ENCODE peak calls at places on chromosome 5, in eight cellular contexts. Q, H, J, L, W, I, P and S are unnamed samples.

GRCh38 chr5:102561894-102562760 is 63.3 kb upstream of the SLCO6A1 start:
- DNase-seq in Q (no peak), H (peak; percentile 34), J (peak; percentile 41), L (peak; percentile 1), W (no peak), I (peak; percentile 48), P (no peak), S (peak; percentile 53)

GRCh38 chr5:142508027-142508426 is 177.9 kb downstream of the FGF1 start:
- DNase-seq in Q (peak; percentile 55), H (no peak), J (no peak), L (no peak), W (no peak), I (no peak), P (no peak), S (no peak)

GRCh38 chr5:17316973-17317459 is 99.6 kb downstream of the BASP1 start:
- DNase-seq in Q (no peak), H (no peak), J (peak; percentile 87), L (peak; percentile 23), W (no peak), I (no peak), P (no peak), S (no peak)

GRCh38 chr5:93891491-93892480 is 150.4 kb upstream of the POU5F2 start:
- DNase-seq in Q (no peak), H (no peak), J (no peak), L (no peak), W (no peak), I (no peak), P (no peak), S (no peak)

GRCh38 chr5:128462330-128462729 is 75.7 kb downstream of the FBN2 start:
- DNase-seq in Q (no peak), H (no peak), J (no peak), L (no peak), W (no peak), I (no peak), P (no peak), S (no peak)

GRCh38 chr5:143908959-143909358 is 97.0 kb downstream of the HMHB1 start:
- DNase-seq in Q (no peak), H (no peak), J (no peak), L (no peak), W (no peak), I (no peak), P (no peak), S (no peak)

GRCh38 chr5:16600397-16600796 is 16.4 kb downstream of the RETREG1 start:
- DNase-seq in Q (no peak), H (peak; percentile 39), J (no peak), L (no peak), W (peak; percentile 86), I (no peak), P (peak; percentile 81), S (no peak)

GRCh38 chr5:77311217-77311571 is 100.7 kb downstream of the PDE8B start:
- DNase-seq in Q (no peak), H (no peak), J (no peak), L (peak; percentile 44), W (no peak), I (no peak), P (no peak), S (no peak)

GRCh38 chr5:107764976-107765684 is 94.4 kb upstream of the EFNA5 start:
- DNase-seq in Q (no peak), H (no peak), J (no peak), L (no peak), W (no peak), I (no peak), P (no peak), S (no peak)

GRCh38 chr5:153546566-153546965 is 56.1 kb downstream of the GRIA1 start:
- DNase-seq in Q (no peak), H (no peak), J (no peak), L (no peak), W (no peak), I (no peak), P (no peak), S (no peak)

GRCh38 chr5:65209341-65209740 is 272.4 kb downstream of the ADAMTS6 start:
- DNase-seq in Q (no peak), H (no peak), J (no peak), L (peak; percentile 96), W (no peak), I (no peak), P (no peak), S (no peak)

GRCh38 chr5:112921031-112921832 is 795 bp downstream of the REEP5 start:
- DNase-seq in Q (peak; percentile 73), H (peak; percentile 71), J (peak; percentile 89), L (peak; percentile 56), W (peak; percentile 86), I (peak; percentile 43), P (peak; percentile 94), S (peak; percentile 83)
- TF ChIP-seq POLR2A in Q (no peak), H (peak; percentile 28), J (no peak), L (peak; percentile 19), W (no peak), I (no peak), P (no peak), S (no peak)

DNA sequence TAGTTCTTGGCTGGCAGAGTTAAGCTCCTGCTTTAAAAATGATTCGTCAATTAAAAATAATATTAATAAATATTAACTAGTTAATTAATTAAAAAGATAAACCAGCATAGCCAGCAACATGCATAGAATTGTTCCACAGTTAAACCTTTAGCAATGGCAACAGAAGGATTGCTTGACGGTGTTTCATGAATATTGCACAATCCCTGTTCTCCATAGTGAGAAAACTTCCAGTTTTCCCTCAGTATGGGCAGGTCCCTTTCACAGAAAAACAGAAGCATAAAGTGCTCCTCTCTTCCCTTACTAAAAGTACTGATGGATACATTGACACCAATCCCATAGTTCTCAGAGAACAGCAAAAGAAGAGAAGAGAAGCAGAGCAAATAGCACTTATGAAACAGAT is 71.4 kb upstream of the CAST start:
- DNase-seq in Q (no peak), H (no peak), J (no peak), L (no peak), W (no peak), I (no peak), P (no peak), S (no peak)
- TF ChIP-seq POLR2A in Q (no peak), H (no peak), J (no peak), L (no peak), W (no peak), I (no peak), P (no peak), S (no peak)

GRCh38 chr5:132075719-132076077 is 2.1 kb downstream of the CSF2 start:
- DNase-seq in Q (no peak), H (no peak), J (no peak), L (no peak), W (no peak), I (no peak), P (no peak), S (no peak)

GRCh38 chr5:132072508-132072907 is 1.1 kb upstream of the CSF2 start:
- DNase-seq in Q (no peak), H (no peak), J (no peak), L (no peak), W (no peak), I (no peak), P (no peak), S (no peak)

GRCh38 chr5:132073231-132074013 is at the start of gene CSF2:
- DNase-seq in Q (no peak), H (no peak), J (peak; percentile 49), L (peak; percentile 40), W (no peak), I (no peak), P (peak; percentile 71), S (no peak)

GRCh38 chr5:132074772-132075718 is 1.5 kb downstream of the CSF2 start:
- DNase-seq in Q (no peak), H (no peak), J (no peak), L (no peak), W (no peak), I (peak; percentile 29), P (no peak), S (no peak)

GRCh38 chr5:132074091-132074771 is 642 bp downstream of the CSF2 start:
- DNase-seq in Q (no peak), H (no peak), J (no peak), L (no peak), W (no peak), I (no peak), P (peak; percentile 47), S (no peak)
- TF ChIP-seq POLR2A in Q (no peak), H (no peak), J (no peak), L (no peak), W (no peak), I (no peak), P (no peak), S (no peak)

GRCh38 chr5:89315194-89315593 is 432.2 kb upstream of the MEF2C start:
- DNase-seq in Q (no peak), H (no peak), J (no peak), L (peak; percentile 8), W (peak; percentile 65), I (no peak), P (no peak), S (no peak)

GRCh38 chr5:89308606-89309040 is 425.6 kb upstream of the MEF2C start:
- DNase-seq in Q (no peak), H (no peak), J (no peak), L (no peak), W (no peak), I (no peak), P (no peak), S (no peak)

GRCh38 chr5:89313044-89313443 is 430.1 kb upstream of the MEF2C start:
- DNase-seq in Q (no peak), H (no peak), J (no peak), L (peak; percentile 74), W (no peak), I (peak; percentile 71), P (no peak), S (no peak)

GRCh38 chr5:89309268-89309667 is 426.3 kb upstream of the MEF2C start:
- DNase-seq in Q (no peak), H (no peak), J (no peak), L (no peak), W (no peak), I (no peak), P (no peak), S (no peak)

GRCh38 chr5:89313804-89314588 is 431.0 kb upstream of the MEF2C start:
- DNase-seq in Q (no peak), H (no peak), J (peak; percentile 43), L (peak; percentile 96), W (no peak), I (peak; percentile 41), P (no peak), S (no peak)
- TF ChIP-seq POLR2A in Q (no peak), H (no peak), J (no peak), L (no peak), W (no peak), I (no peak), P (no peak), S (no peak)

GRCh38 chr5:75717082-75717922 is at the start of gene POC5:
- DNase-seq in Q (peak; percentile 98), H (peak; percentile 99), J (peak; percentile 97), L (peak; percentile 93), W (peak; percentile 99), I (peak; percentile 96), P (peak; percentile 98), S (peak; percentile 99)
- TF ChIP-seq POLR2A in Q (no peak), H (no peak), J (peak; percentile 89), L (no peak), W (peak; percentile 33), I (peak; percentile 90), P (no peak), S (peak; percentile 93)

DNA sequence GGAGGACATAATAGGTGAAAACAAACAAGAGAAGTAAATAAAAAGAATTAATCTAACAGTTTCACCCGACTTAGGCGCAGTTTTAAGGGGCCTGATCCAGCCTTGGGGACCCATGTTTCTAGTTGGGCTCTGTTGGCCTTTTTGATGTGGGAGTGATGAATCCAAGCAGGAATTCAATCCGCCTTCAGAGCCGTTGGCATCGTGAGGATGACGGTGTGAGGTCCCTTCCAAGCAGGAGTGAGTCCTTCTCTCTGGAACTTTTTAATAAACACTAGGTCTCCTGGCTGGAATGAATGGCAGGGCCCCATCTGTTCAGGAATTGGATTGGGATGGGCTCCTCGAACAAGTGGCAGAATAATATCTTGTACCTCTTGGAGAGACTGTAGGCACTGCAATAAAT is 22.3 kb upstream of the RHOBTB3 start:
- DNase-seq in Q (no peak), H (no peak), J (no peak), L (no peak), W (no peak), I (no peak), P (no peak), S (no peak)
- TF ChIP-seq POLR2A in Q (no peak), H (no peak), J (no peak), L (no peak), W (no peak), I (no peak), P (no peak), S (no peak)